ENCODE peak calls at places on chromosomes 3 and 15, in five cellular contexts. F, H, A, C and T are unnamed samples.

GRCh38 chr3:13507791-13508339 is 27.8 kb downstream of the HDAC11 start:
- DNase-seq in C (no peak), H (no peak), A (no peak), F (peak; percentile 80), T (no peak)

GRCh38 chr15:71812966-71813722 is 2.8 kb downstream of the NR2E3 start:
- DNase-seq in C (no peak), A (no peak), F (no peak), H (no peak), T (no peak)

GRCh38 chr3:170862618-170863374 is 7.2 kb downstream of the RPL22L1 start:
- DNase-seq in H (no peak), C (no peak), A (no peak), F (no peak), T (peak; percentile 47)

GRCh38 chr15:62455441-62455921 is 290.4 kb upstream of the C2CD4B start:
- DNase-seq in F (peak; percentile 32), A (no peak), C (peak; percentile 60), H (no peak), T (no peak)

GRCh38 chr15:55937040-55937439 is 56.4 kb downstream of the NEDD4 start:
- DNase-seq in C (peak; percentile 56), H (no peak), F (no peak), A (no peak), T (peak; percentile 95)

GRCh38 chr15:90497374-90497773 is 32.3 kb upstream of the CRTC3 start:
- DNase-seq in H (no peak), C (no peak), F (no peak), A (no peak), T (no peak)

GRCh38 chr3:168024537-168024941 is 71.2 kb downstream of the GOLIM4 start:
- DNase-seq in H (no peak), F (no peak), A (no peak), C (peak; percentile 98), T (peak; percentile 93)

GRCh38 chr3:112802338-112802737 is 44.3 kb downstream of the CD200R1L start:
- DNase-seq in C (no peak), A (no peak), H (no peak), F (no peak), T (no peak)

GRCh38 chr15:100596792-100597191 is 5.2 kb downstream of the LINS1 start:
- DNase-seq in H (peak; percentile 78), A (peak; percentile 76), C (peak; percentile 83), F (no peak), T (peak; percentile 37)

GRCh38 chr15:67779160-67780111 is 45.9 kb upstream of the SKOR1 start:
- DNase-seq in H (no peak), C (no peak), A (peak; percentile 43), F (no peak), T (no peak)

GRCh38 chr3:186996356-186996755 is 66.0 kb downstream of the ST6GAL1 start:
- DNase-seq in C (no peak), F (no peak), A (no peak), H (no peak), T (no peak)

GRCh38 chr3:179589143-179589542 is 15.3 kb downstream of the MRPL47 start:
- DNase-seq in C (peak; percentile 26), H (no peak), F (no peak), A (no peak), T (peak; percentile 24)

GRCh38 chr3:66659056-66659455 is 158.2 kb upstream of the LRIG1 start:
- DNase-seq in F (no peak), H (no peak), C (no peak), A (no peak), T (no peak)

GRCh38 chr3:158200973-158201372 is 91.1 kb downstream of the RSRC1 start:
- DNase-seq in A (no peak), H (no peak), F (no peak), C (peak; percentile 3), T (no peak)

GRCh38 chr3:189186093-189186492 is 14.3 kb downstream of the TPRG1 start:
- DNase-seq in C (peak; percentile 84), A (no peak), H (no peak), F (no peak), T (peak; percentile 37)

GRCh38 chr15:73781038-73781925 is 28.1 kb upstream of the INSYN1 start:
- DNase-seq in A (peak; percentile 73), C (peak; percentile 45), H (no peak), F (no peak), T (peak; percentile 16)

GRCh38 chr3:185807455-185808068 is 17.3 kb downstream of the IGF2BP2 start:
- DNase-seq in F (no peak), H (no peak), A (no peak), C (peak; percentile 99), T (no peak)

GRCh38 chr3:103166890-103167289 is 732.1 kb downstream of the ZPLD1 start:
- DNase-seq in C (no peak), H (no peak), F (no peak), A (no peak), T (no peak)

GRCh38 chr15:88621789-88622604 is 857 bp downstream of the AEN start:
- DNase-seq in C (peak; percentile 80), H (peak; percentile 37), F (no peak), A (peak; percentile 64), T (peak; percentile 51)

GRCh38 chr3:194200422-194201060 is 64.6 kb downstream of the HES1 start:
- DNase-seq in C (no peak), F (peak; percentile 53), H (no peak), A (no peak), T (no peak)

GRCh38 chr3:116166121-116166520 is 279.2 kb downstream of the LSAMP start:
- DNase-seq in H (no peak), A (no peak), C (no peak), F (no peak), T (no peak)

GRCh38 chr3:126551066-126551838 is 7.5 kb downstream of the C3orf22 start:
- DNase-seq in F (peak; percentile 23), A (no peak), C (no peak), H (no peak), T (no peak)

GRCh38 chr15:40087991-40088928 is 20.4 kb downstream of the BMF start:
- DNase-seq in F (peak; percentile 26), C (no peak), A (no peak), H (no peak), T (no peak)

GRCh38 chr3:53801319-53801718 is 44.9 kb downstream of the CHDH start:
- DNase-seq in A (no peak), C (no peak), F (no peak), H (no peak), T (no peak)

GRCh38 chr3:190504354-190505125 is 9.3 kb upstream of the IL1RAP start:
- DNase-seq in C (peak; percentile 40), H (no peak), F (no peak), A (no peak), T (no peak)

GRCh38 chr15:76206325-76206976 is 104.8 kb downstream of the ETFA start:
- DNase-seq in H (no peak), C (peak; percentile 54), A (no peak), F (peak; percentile 88), T (peak; percentile 29)

GRCh38 chr3:100213891-100214573 is 46.8 kb upstream of the TBC1D23 start:
- DNase-seq in C (peak; percentile 60), H (no peak), F (no peak), A (no peak), T (no peak)

GRCh38 chr15:37891754-37892368 is 42.6 kb upstream of the TMCO5A start:
- DNase-seq in H (no peak), A (peak; percentile 35), C (peak; percentile 64), F (peak; percentile 40), T (peak; percentile 59)

GRCh38 chr15:32091505-32092380 is 61.4 kb downstream of the CHRNA7 start:
- DNase-seq in H (no peak), F (peak; percentile 54), A (no peak), C (no peak), T (no peak)

GRCh38 chr3:157082305-157082981 is 77.5 kb downstream of the CCNL1 start:
- DNase-seq in C (peak; percentile 93), F (no peak), A (no peak), H (no peak), T (peak; percentile 61)

DNA sequence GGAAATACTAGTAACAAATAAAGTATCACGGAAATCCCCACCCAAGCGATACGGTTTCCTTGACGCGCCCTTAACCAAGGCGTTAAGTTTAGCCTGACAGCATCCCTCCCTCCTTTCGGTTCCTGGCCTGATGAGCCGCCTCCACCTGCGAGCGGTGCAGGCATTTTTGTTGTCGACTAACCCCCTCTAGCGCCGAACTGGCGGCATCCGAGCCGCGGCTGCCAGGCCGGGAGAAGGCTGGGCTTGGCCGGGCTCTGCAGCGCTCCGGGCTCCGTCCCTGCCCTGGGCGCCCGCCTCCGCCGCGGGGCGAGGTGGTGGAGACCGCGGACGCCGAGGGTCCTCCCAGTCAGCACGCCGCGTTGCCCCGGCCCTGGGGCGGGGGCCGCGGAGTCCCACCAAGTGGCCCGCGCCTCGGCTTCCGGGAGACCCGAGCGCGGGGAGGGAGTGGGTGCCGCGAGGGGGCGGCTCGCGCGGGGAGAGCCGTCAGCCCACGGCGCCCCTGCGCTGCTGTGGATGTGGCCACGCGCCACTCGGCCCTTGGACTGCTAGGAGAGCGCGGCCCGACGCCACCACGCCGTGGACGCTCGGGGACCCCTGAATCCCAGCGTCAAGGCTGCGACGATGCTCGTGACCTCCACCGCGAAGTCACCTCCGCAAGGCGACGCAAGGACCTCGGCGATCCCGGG is 1.1 kb upstream of the EPHA6 start:
- DNase-seq in A (no peak), F (peak; percentile 82), C (peak; percentile 52), H (no peak), T (peak; percentile 59)
- TF ChIP-seq CTCF in A (no peak), F (peak; percentile 64), C (peak; percentile 48), H (no peak), T (peak; percentile 67)

DNA sequence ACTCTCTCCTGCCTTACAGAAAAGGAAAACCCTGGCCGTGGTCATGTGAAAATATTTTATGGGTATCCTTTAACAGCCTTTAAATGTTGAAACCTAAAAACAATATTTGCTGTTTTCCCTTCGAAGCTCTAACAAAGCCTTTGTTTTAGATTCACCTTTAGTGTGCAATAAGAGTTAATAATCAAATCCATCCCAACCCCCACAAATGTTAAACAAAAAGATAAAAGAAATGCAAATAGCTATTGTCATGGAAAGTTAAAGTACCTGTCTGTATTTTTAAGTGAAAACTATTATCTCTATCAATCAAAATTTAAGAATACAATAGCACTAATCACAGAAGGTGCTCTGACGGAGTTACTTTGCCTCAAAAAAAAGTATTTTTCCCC is 279.3 kb downstream of the FOXP1 start:
- DNase-seq in C (no peak), H (no peak), F (no peak), A (no peak), T (no peak)
- H3K4me3 ChIP-seq in C (no peak overlapping the region), H (peak overlapping the region; percentile 56), F (no peak overlapping the region), A (no peak overlapping the region), T (no peak overlapping the region)

DNA sequence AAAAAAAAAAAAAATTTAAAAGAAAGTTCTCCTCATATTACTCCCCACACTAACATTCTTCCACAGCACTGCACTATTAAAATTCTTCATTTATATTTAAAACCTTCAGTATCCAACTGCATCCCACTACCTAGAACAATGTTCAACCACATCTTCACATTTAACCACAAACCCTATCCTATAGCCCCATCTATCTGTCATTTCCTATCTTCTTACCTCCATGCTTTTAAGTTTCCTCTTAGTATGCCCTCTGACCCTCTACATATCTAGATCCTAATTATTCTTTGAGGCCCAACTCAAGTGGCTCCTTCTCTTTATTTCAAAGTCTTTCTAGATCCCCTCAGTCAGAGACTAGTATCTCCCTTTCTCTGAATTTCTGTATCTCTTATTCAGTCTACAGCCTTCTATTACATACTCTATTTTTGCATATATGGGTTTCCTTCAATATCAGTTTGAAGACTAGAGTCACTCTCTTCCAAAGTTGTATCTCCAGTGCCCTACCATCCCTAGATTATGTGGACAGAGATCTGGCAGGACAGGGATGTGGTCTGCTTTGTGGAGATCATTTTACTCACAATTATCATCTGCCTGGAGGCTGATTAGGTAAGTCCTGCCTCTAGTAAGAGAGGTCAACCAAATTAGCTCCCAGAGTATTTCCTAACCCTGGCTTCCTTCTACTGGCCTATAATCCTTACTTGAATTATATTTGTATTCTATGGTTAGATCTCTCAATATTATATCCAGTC is 1.4 kb downstream of the CIAO2A start:
- DNase-seq in C (no peak), A (peak; percentile 30), F (no peak), H (no peak), T (peak; percentile 29)
- TF ChIP-seq CTCF in C (peak; percentile 17), A (peak; percentile 47), F (peak; percentile 29), H (peak; percentile 47), T (no peak)

GRCh38 chr3:192818126-192818525 is 90.8 kb upstream of the FGF12 start:
- DNase-seq in F (no peak), C (no peak), A (no peak), H (no peak), T (no peak)
- H3K4me3 ChIP-seq in F (no peak overlapping the region), C (no peak overlapping the region), A (no peak overlapping the region), H (no peak overlapping the region), T (no peak overlapping the region)